ENCODE peak calls at places on chromosomes 1 and 21, in five cellular contexts. U is ovary, I is suprapubic skin, L is HepG2, Y is SK-N-SH. J is an unnamed sample.

GRCh38 chr1:95013948-95014574 is 58.7 kb downstream of the ALG14 start:
- DNase-seq in U (no peak), I (no peak), L (peak; percentile 92), Y (no peak), J (no peak)

GRCh38 chr1:150968491-150968890 is 6.1 kb downstream of the CERS2 start:
- DNase-seq in U (no peak), I (no peak), L (no peak), Y (no peak), J (no peak)

GRCh38 chr1:227766015-227766634 is 30.9 kb downstream of the SNAP47 start:
- DNase-seq in U (no peak), I (peak; percentile 74), L (no peak), Y (no peak), J (peak; percentile 68)

GRCh38 chr1:68495968-68496679 is 758 bp downstream of the DEPDC1 start:
- DNase-seq in U (no peak), I (no peak), L (peak; percentile 10), Y (peak; percentile 23), J (no peak)

GRCh38 chr1:27572019-27572678 is 31.8 kb downstream of the AHDC1 start:
- DNase-seq in U (peak; percentile 43), I (no peak), L (no peak), Y (no peak), J (no peak)

GRCh38 chr21:37829043-37829442 is 87.2 kb downstream of the KCNJ6 start:
- DNase-seq in U (no peak), I (no peak), L (no peak), Y (no peak), J (peak; percentile 36)

GRCh38 chr21:34986561-34987533 is 62.3 kb downstream of the RUNX1 start:
- DNase-seq in U (no peak), I (no peak), L (peak; percentile 84), Y (no peak), J (no peak)

GRCh38 chr1:30106125-30106524 is 617.3 kb downstream of the MATN1 start:
- DNase-seq in U (no peak), I (no peak), L (peak; percentile 25), Y (peak; percentile 76), J (peak; percentile 20)

GRCh38 chr1:23657659-23658275 is 33.8 kb upstream of the RPL11 start:
- DNase-seq in U (peak; percentile 45), I (no peak), L (peak; percentile 59), Y (peak; percentile 79), J (peak; percentile 49)

GRCh38 chr1:200774735-200775449 is 36.2 kb downstream of the CAMSAP2 start:
- DNase-seq in U (no peak), I (no peak), L (no peak), Y (no peak), J (no peak)

GRCh38 chr1:102120910-102121309 is 124.2 kb upstream of the OLFM3 start:
- DNase-seq in U (no peak), I (no peak), L (no peak), Y (no peak), J (no peak)

GRCh38 chr1:197393772-197394171 is 125.7 kb downstream of the CRB1 start:
- DNase-seq in U (no peak), I (no peak), L (no peak), Y (no peak), J (no peak)

GRCh38 chr1:114310771-114311251 is 157.1 kb upstream of the SYT6 start:
- DNase-seq in U (peak; percentile 41), I (no peak), L (no peak), Y (no peak), J (no peak)

GRCh38 chr1:208083016-208083714 is 161.0 kb downstream of the PLXNA2 start:
- DNase-seq in U (no peak), I (no peak), L (no peak), Y (peak; percentile 68), J (no peak)

GRCh38 chr1:93552751-93553455 is 105.0 kb downstream of the FNBP1L start:
- DNase-seq in U (no peak), I (no peak), L (peak; percentile 71), Y (peak; percentile 22), J (no peak)

GRCh38 chr21:38830667-38831525 is 25.2 kb downstream of the ETS2 start:
- DNase-seq in U (no peak), I (no peak), L (no peak), Y (no peak), J (no peak)

GRCh38 chr21:38833122-38833521 is 27.4 kb downstream of the ETS2 start:
- DNase-seq in U (no peak), I (no peak), L (peak; percentile 30), Y (no peak), J (no peak)

GRCh38 chr21:38832664-38833063 is 26.9 kb downstream of the ETS2 start:
- DNase-seq in U (no peak), I (no peak), L (no peak), Y (no peak), J (no peak)

GRCh38 chr21:38834725-38835124 is 29.0 kb downstream of the ETS2 start:
- DNase-seq in U (no peak), I (no peak), L (peak; percentile 77), Y (no peak), J (no peak)

DNA sequence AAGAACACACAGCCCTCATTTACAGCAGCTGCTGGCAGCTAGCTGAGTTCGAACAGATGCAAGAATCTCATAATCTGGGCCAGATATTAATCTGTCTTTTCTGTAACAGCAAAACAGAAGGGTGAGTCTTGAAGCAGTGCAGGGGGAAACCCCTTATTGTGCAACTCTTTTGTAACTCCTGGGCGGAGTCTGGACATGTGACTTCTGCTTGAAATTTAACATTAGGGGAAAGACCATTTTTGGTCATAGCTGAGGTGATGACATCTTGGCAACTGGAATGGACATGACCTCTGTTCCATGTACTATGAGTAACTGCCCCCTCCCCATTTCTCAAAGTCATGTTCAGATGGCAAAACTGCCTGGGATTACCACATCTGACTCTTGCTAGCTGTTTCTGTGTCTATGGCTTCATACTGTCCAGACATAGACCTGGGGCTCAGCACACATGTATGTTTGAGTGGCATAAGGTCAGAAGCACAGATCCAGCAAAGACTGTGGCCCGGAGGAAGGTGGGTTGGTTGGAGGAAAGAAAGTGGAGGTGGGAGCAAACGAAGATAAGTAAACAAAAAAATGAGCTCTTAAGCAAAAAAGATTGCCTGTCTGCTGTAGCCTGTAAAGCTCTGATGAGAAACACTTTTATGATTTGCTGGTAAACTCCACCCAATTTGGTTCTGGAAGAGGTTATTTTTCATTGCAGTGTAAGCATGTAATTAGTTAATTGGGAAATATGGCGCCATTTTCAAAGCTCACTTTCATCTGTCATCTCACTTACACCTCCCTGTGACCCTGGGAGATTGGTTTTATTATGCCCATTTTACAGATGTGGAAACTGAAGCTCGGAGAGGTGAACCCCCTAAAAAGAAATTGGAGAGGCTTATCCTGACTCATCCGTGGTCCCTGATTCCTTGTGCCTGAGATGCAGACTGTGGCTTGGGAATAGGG is 26.1 kb downstream of the ETS2 start:
- DNase-seq in U (peak; percentile 83), I (no peak), L (peak; percentile 91), Y (no peak), J (peak; percentile 78)
- TF ChIP-seq EP300 in U (peak; percentile 95), I (peak; percentile 50), L (peak; percentile 49), Y (no peak), J (peak; percentile 32)

GRCh38 chr1:236862615-236863211 is 67.6 kb downstream of the MTR start:
- DNase-seq in U (no peak), I (no peak), L (peak; percentile 95), Y (no peak), J (no peak)

GRCh38 chr1:236861560-236862230 is 66.6 kb downstream of the MTR start:
- DNase-seq in U (no peak), I (no peak), L (peak; percentile 80), Y (no peak), J (no peak)

GRCh38 chr1:236862231-236862591 is 67.1 kb downstream of the MTR start:
- DNase-seq in U (no peak), I (no peak), L (no peak), Y (no peak), J (no peak)

GRCh38 chr1:236864211-236864610 is 69.1 kb downstream of the MTR start:
- DNase-seq in U (no peak), I (no peak), L (no peak), Y (no peak), J (no peak)

GRCh38 chr1:236864996-236865877 is 70.1 kb downstream of the MTR start:
- DNase-seq in U (no peak), I (no peak), L (no peak), Y (no peak), J (no peak)
- H3K4me1 ChIP-seq in U (peaks cover 5% of the 10 kb centered on the region), I (no peaks in the 10 kb centered on the region), L (peaks cover 41% of the 10 kb centered on the region), Y (no peaks in the 10 kb centered on the region), J (peaks cover 17% of the 10 kb centered on the region)

DNA sequence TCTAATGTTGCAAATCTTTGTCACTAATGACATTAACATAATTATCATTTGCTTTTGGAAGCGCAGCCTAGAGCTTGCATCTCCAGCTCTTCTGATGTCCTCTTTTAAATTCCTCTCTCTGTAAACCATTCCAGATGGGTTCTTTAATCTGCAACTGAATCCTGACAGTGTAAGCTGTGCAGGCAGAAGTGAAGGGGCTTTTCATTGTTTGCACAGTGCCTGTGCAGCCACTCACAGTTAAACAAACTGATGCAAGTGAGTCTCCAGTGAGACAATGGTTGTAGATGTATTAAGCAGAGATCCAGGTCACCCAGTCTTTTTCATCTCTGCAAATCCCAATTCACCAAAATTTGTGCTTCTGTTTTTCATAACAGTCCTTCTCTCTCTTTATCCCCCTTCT is 22.5 kb upstream of the FCRL5 start:
- DNase-seq in U (no peak), I (no peak), L (no peak), Y (no peak), J (no peak)
- TF ChIP-seq EP300 in U (no peak), I (no peak), L (no peak), Y (no peak), J (no peak)

GRCh38 chr1:178160736-178161475 is 67.0 kb downstream of the RASAL2 start:
- DNase-seq in U (no peak), I (no peak), L (no peak), Y (no peak), J (no peak)
- H3K4me1 ChIP-seq in U (no peaks in the 10 kb centered on the region), I (no peaks in the 10 kb centered on the region), L (peaks cover 2% of the 10 kb centered on the region), Y (no peaks in the 10 kb centered on the region), J (peaks cover 5% of the 10 kb centered on the region)

GRCh38 chr1:229085291-229085690 is 185.6 kb upstream of the RAB4A start:
- DNase-seq in U (no peak), I (no peak), L (no peak), Y (no peak), J (no peak)
- TF ChIP-seq EP300 in U (no peak), I (no peak), L (no peak), Y (no peak), J (no peak)

DNA sequence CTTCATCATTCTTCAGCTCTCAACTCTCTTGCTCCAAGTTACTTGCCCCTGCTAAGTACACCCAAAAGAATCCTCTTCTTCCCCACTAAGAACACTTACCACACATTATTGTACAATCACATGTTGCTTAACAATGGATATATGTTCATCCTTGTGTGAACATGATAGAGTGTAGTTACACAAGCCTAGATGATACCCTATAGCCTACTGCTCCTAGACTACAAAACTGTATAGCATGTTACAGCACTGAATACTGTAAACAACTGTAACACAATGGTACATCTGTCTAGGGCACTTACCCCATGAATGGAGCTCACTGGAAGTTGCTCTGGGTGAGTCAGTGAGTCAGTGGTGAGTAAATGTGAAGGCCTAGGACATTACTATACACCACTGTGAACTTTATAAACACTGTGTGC is 77.4 kb downstream of the RERE start:
- DNase-seq in U (no peak), I (no peak), L (peak; percentile 98), Y (no peak), J (no peak)
- H3K4me1 ChIP-seq in U (no peaks in the 10 kb centered on the region), I (no peaks in the 10 kb centered on the region), L (peaks cover 97% of the 10 kb centered on the region), Y (peaks cover 2% of the 10 kb centered on the region), J (peaks cover 12% of the 10 kb centered on the region)